ENCODE peak calls at places on chromosomes 3 and 15, in six cellular contexts. V is RKO; O is RWPE1; A is activated CD4-positive, alpha-beta T cell treated with anti-CD3 and anti-CD28 coated beads for 36 hours; R is uterus; B is dermis microvascular lymphatic vessel endothelial cell. T is an unnamed sample.

GRCh38 chr15:82750831-82751181 is 41.1 kb upstream of the AP3B2 start:
- DNase-seq in V (peak; percentile 58), B (peak; percentile 12), R (no peak), O (peak; percentile 42), A (peak; percentile 40), T (peak; percentile 15)

GRCh38 chr15:74314897-74315438 is 52.5 kb downstream of the CYP11A1 start:
- DNase-seq in V (no peak), B (no peak), O (no peak), R (no peak), A (peak; percentile 70), T (no peak)

GRCh38 chr3:149016669-149017541 is 25.6 kb downstream of the GYG1 start:
- DNase-seq in V (peak; percentile 58), A (no peak), O (peak; percentile 41), B (no peak), R (no peak), T (peak; percentile 65)

GRCh38 chr15:68464451-68465090 is 32.6 kb upstream of the ITGA11 start:
- DNase-seq in O (no peak), R (no peak), A (no peak), V (no peak), B (no peak), T (peak; percentile 67)

GRCh38 chr3:111690242-111690641 is 95.1 kb upstream of the ZBED2 start:
- DNase-seq in V (no peak), R (no peak), A (no peak), O (no peak), B (no peak), T (peak; percentile 21)

GRCh38 chr15:64216722-64217428 is 54.1 kb upstream of the PPIB start:
- DNase-seq in O (no peak), B (peak; percentile 16), R (no peak), V (no peak), A (no peak), T (no peak)

GRCh38 chr15:85785887-85786777 is 8.6 kb downstream of the KLHL25 start:
- DNase-seq in V (peak; percentile 1), A (peak; percentile 36), O (peak; percentile 89), R (no peak), B (peak; percentile 31), T (peak; percentile 74)

GRCh38 chr3:72158639-72159005 is 373.7 kb upstream of the PROK2 start:
- DNase-seq in O (no peak), V (no peak), R (no peak), A (no peak), B (no peak), T (no peak)

GRCh38 chr3:138690036-138690435 is 81.5 kb downstream of the FAIM start:
- DNase-seq in A (no peak), O (no peak), B (no peak), V (no peak), R (no peak), T (no peak)

GRCh38 chr15:37102315-37103021 is 2.1 kb upstream of the MEIS2 start:
- DNase-seq in A (no peak), V (peak; percentile 4), B (no peak), O (no peak), R (peak; percentile 41), T (peak; percentile 45)

GRCh38 chr15:89356634-89357298 is 22.1 kb upstream of the POLG start:
- DNase-seq in A (peak; percentile 49), B (no peak), R (no peak), O (no peak), V (peak; percentile 46), T (no peak)

GRCh38 chr15:69660658-69661405 is 208.2 kb downstream of the RPLP1 start:
- DNase-seq in B (no peak), R (no peak), O (no peak), V (no peak), A (no peak), T (no peak)

GRCh38 chr3:9430733-9431132 is 33.3 kb downstream of the SETD5 start:
- DNase-seq in B (no peak), R (no peak), O (no peak), V (no peak), A (no peak), T (no peak)

GRCh38 chr3:196684548-196685407 is 27.3 kb downstream of the CEP19 start:
- DNase-seq in A (peak; percentile 77), R (peak; percentile 49), O (peak; percentile 55), V (peak; percentile 58), B (peak; percentile 43), T (peak; percentile 65)

GRCh38 chr3:59575113-59576001 is 525.5 kb upstream of the CFAP20DC start:
- DNase-seq in V (peak; percentile 66), O (peak; percentile 64), A (peak; percentile 92), B (peak; percentile 21), R (peak; percentile 77), T (peak; percentile 64)

GRCh38 chr3:114718897-114719208 is 425.0 kb downstream of the TIGIT start:
- DNase-seq in R (no peak), O (no peak), B (no peak), V (no peak), A (no peak), T (no peak)

GRCh38 chr15:69756440-69756839 is 303.8 kb downstream of the RPLP1 start:
- DNase-seq in V (no peak), B (no peak), A (no peak), R (no peak), O (no peak), T (no peak)

GRCh38 chr3:107657971-107658370 is 135.2 kb downstream of the BBX start:
- DNase-seq in A (no peak), O (no peak), B (no peak), V (no peak), R (no peak), T (no peak)

GRCh38 chr15:95326689-95327525 is 1003.6 kb upstream of the NR2F2 start:
- DNase-seq in V (no peak), B (peak; percentile 57), O (no peak), R (peak; percentile 44), A (peak; percentile 7), T (no peak)

GRCh38 chr3:182636646-182637045 is 156.7 kb upstream of the ATP11B start:
- DNase-seq in B (no peak), A (no peak), R (no peak), O (peak; percentile 55), V (no peak), T (no peak)

T was measured in hepatic stellate cell.